ENCODE peak calls at places on chromosomes 7 and 10, in four cellular contexts. G, N, D and W are unnamed samples.

GRCh38 chr7:134899729-134900128 is 86.6 kb upstream of the AGBL3 start:
- DNase-seq in G (no peak), N (no peak), D (no peak), W (peak; percentile 60)

GRCh38 chr10:69361303-69361614 is 55.5 kb downstream of the TACR2 start:
- DNase-seq in G (no peak), N (no peak), D (peak; percentile 91), W (no peak)

GRCh38 chr10:77301305-77301730 is 336.3 kb downstream of the KCNMA1 start:
- DNase-seq in G (no peak), N (no peak), D (no peak), W (no peak)

GRCh38 chr7:41029072-41029492 is 673.8 kb downstream of the INHBA start:
- DNase-seq in G (no peak), N (no peak), D (no peak), W (peak; percentile 15)

GRCh38 chr10:59176241-59177030 is at the start of gene PHYHIPL:
- DNase-seq in G (no peak), N (no peak), D (peak; percentile 79), W (peak; percentile 69)

GRCh38 chr10:14334771-14335170 is 4.0 kb upstream of the FRMD4A start:
- DNase-seq in G (no peak), N (no peak), D (no peak), W (no peak)

GRCh38 chr7:98399903-98400537 is 870 bp downstream of the BAIAP2L1 start:
- DNase-seq in G (no peak), N (no peak), D (peak; percentile 18), W (peak; percentile 26)

GRCh38 chr10:80946073-80946472 is 408.4 kb downstream of the SH2D4B start:
- DNase-seq in G (no peak), N (no peak), D (no peak), W (no peak)

GRCh38 chr7:128011079-128011670 is 20.1 kb downstream of the LRRC4 start:
- DNase-seq in G (no peak), N (no peak), D (no peak), W (no peak)

GRCh38 chr10:49175587-49176309 is 12.4 kb downstream of the TMEM273 start:
- DNase-seq in G (peak; percentile 65), N (no peak), D (no peak), W (no peak)

GRCh38 chr10:12193193-12193592 is 2.5 kb downstream of the NUDT5 start:
- DNase-seq in G (no peak), N (no peak), D (no peak), W (no peak)

GRCh38 chr10:99621454-99622246 is 1.4 kb upstream of the SLC25A28 start:
- DNase-seq in G (no peak), N (no peak), D (no peak), W (no peak)

GRCh38 chr7:139117599-139118233 is 8.2 kb upstream of the ZC3HAV1 start:
- DNase-seq in G (no peak), N (no peak), D (no peak), W (no peak)

GRCh38 chr10:133445268-133445732 is 8.4 kb upstream of the SCART1 start:
- DNase-seq in G (peak; percentile 52), N (no peak), D (no peak), W (no peak)

GRCh38 chr10:133444342-133445267 is 9.1 kb upstream of the SCART1 start:
- DNase-seq in G (peak; percentile 46), N (no peak), D (no peak), W (no peak)

GRCh38 chr10:133448120-133448519 is 5.6 kb upstream of the SCART1 start:
- DNase-seq in G (no peak), N (no peak), D (no peak), W (no peak)

GRCh38 chr10:133446979-133447378 is 6.8 kb upstream of the SCART1 start:
- DNase-seq in G (no peak), N (no peak), D (no peak), W (no peak)

GRCh38 chr10:133445751-133446708 is 7.7 kb upstream of the SCART1 start:
- DNase-seq in G (peak; percentile 59), N (no peak), D (no peak), W (peak; percentile 5)
- H3K9me3 ChIP-seq in G (peaks cover 3% of the 10 kb centered on the region), N (peaks cover 9% of the 10 kb centered on the region), D (no peaks in the 10 kb centered on the region), W (peaks cover 17% of the 10 kb centered on the region)

GRCh38 chr10:131110241-131110783 is 201.2 kb downstream of the TCERG1L start:
- DNase-seq in G (no peak), N (no peak), D (no peak), W (no peak)
- H3K9me3 ChIP-seq in G (no peaks in the 10 kb centered on the region), N (no peaks in the 10 kb centered on the region), D (no peaks in the 10 kb centered on the region), W (no peaks in the 10 kb centered on the region)

DNA sequence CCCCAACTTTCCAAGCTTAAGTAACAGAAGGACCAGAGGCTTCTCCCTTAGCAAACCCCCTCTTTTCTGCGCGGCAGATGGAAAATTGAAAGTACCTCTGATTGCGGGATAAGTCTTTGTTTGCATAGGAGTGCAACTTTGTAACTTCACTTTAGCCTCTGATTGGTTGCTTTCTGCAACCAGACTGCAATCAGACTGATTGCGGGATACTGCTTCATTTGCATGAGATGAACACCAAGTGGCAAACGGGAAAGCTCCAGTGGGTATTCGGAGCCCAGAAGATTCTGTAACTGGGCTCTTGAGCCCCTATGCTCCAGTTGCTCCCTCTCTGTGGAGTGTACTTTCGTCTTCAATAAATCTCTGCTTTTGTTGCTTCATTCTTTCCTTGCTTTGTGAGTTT is 260.6 kb downstream of the BAMBI start:
- DNase-seq in G (no peak), N (no peak), D (no peak), W (no peak)
- H3K9me3 ChIP-seq in G (no peaks in the 10 kb centered on the region), N (no peaks in the 10 kb centered on the region), D (no peaks in the 10 kb centered on the region), W (no peaks in the 10 kb centered on the region)

DNA sequence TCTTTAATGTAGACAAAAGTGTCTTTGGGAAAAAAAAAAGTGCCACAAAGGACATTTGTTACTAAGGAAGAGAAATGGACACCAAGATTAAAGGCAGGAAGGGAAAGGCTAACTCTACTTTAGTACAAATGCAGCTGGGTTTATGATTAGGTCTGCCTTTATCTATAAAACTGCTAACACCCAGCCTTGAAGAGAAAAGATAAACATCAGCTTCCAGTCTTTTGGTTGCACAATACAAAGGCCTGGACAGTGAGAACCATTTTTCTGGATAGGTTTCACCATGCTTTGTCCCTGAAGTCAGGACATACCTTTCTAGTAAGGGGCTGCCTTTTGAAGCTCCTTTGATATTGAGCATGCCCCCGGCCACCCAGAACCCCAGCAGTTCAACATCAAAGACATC is 45.1 kb downstream of the ZNF248 start:
- DNase-seq in G (no peak), N (no peak), D (no peak), W (no peak)
- H3K9me3 ChIP-seq in G (peaks cover 3% of the 10 kb centered on the region), N (peaks cover 3% of the 10 kb centered on the region), D (no peaks in the 10 kb centered on the region), W (peaks cover 7% of the 10 kb centered on the region)

GRCh38 chr10:31708513-31708912 is 220.1 kb downstream of the ARHGAP12 start:
- DNase-seq in G (no peak), N (no peak), D (no peak), W (no peak)
- H3K9me3 ChIP-seq in G (no peaks in the 10 kb centered on the region), N (no peaks in the 10 kb centered on the region), D (no peaks in the 10 kb centered on the region), W (no peaks in the 10 kb centered on the region)

GRCh38 chr10:23095404-23095965 is at the start of gene MSRB2:
- DNase-seq in G (peak; percentile 97), N (peak; percentile 65), D (peak; percentile 91), W (peak; percentile 99)
- H3K9me3 ChIP-seq in G (no peaks in the 10 kb centered on the region), N (no peaks in the 10 kb centered on the region), D (no peaks in the 10 kb centered on the region), W (peaks cover 3% of the 10 kb centered on the region)

DNA sequence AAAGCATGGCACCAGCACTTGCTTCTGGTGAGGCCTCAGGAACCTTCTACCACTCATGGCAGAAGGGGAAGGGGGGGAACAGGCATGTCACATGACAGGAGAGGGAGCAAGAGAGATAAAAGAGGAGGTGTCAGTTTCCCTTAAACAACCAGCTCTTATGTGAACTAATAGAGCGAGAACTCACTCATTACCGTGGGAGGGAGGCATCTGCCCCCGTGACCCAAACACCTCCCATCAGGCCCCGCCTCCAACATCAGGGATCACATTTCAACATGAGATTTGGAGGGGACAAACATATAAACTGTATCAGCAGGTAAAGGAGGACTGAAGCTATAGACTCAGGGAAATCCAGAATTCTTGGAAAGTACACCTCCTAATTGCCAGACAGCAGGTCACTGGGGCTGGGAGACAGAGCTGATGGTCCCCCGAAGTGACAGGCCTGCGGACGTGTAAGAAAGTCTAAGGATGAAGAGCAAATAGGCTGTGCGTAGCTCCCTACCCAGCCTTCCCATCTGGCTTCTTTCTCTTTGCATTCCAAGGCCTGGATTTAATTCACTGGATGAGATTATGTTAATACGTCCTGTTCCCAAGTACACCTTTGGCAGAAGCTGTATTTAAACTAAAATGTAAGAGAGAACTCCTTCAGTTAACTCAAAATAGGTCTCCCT is 186.7 kb upstream of the LYZL2 start:
- DNase-seq in G (peak; percentile 41), N (no peak), D (no peak), W (no peak)
- H3K9me3 ChIP-seq in G (no peaks in the 10 kb centered on the region), N (no peaks in the 10 kb centered on the region), D (no peaks in the 10 kb centered on the region), W (no peaks in the 10 kb centered on the region)